ENCODE peak calls at places on chromosome 1, in nine cellular contexts. N, W, R, K, F, X, E, Q and Y are unnamed samples.

GRCh38 chr1:116569776-116570357 is 959 bp downstream of the CD58 start:
- DNase-seq in N (no peak), W (no peak), K (peak; percentile 80), F (peak; percentile 47), X (no peak), Q (peak; percentile 83), R (no peak), E (peak; percentile 17), Y (no peak)

GRCh38 chr1:211701733-211702132 is 26.3 kb upstream of the NEK2 start:
- DNase-seq in Q (no peak), N (no peak), X (no peak), F (no peak), K (no peak), R (no peak), E (no peak), W (no peak), Y (no peak)

GRCh38 chr1:93317207-93317606 is 28.5 kb upstream of the DR1 start:
- DNase-seq in N (no peak), E (no peak), R (no peak), F (no peak), W (no peak), X (no peak), Q (no peak), K (no peak), Y (no peak)

GRCh38 chr1:22038036-22038435 is 14.5 kb upstream of the CDC42 start:
- DNase-seq in K (no peak), Q (no peak), R (no peak), N (no peak), E (no peak), X (no peak), F (peak; percentile 24), W (no peak), Y (no peak)

GRCh38 chr1:19735419-19736127 is 64.1 kb downstream of the TMCO4 start:
- DNase-seq in K (no peak), Q (no peak), N (no peak), W (peak; percentile 98), E (peak; percentile 93), X (no peak), R (peak; percentile 92), F (peak; percentile 66), Y (peak; percentile 94)

GRCh38 chr1:9426291-9426711 is 113.0 kb upstream of the SLC25A33 start:
- DNase-seq in N (peak; percentile 82), E (no peak), Q (peak; percentile 96), R (no peak), F (no peak), X (no peak), W (no peak), K (no peak), Y (no peak)

GRCh38 chr1:9111957-9112356 is 16.9 kb downstream of the GPR157 start:
- DNase-seq in R (no peak), F (no peak), Q (peak; percentile 88), X (no peak), E (no peak), K (no peak), W (no peak), N (no peak), Y (no peak)

GRCh38 chr1:240803151-240803550 is 191.2 kb upstream of the GREM2 start:
- DNase-seq in E (peak; percentile 24), F (no peak), X (peak; percentile 61), Q (no peak), K (no peak), W (peak; percentile 79), N (no peak), R (peak; percentile 27), Y (no peak)

GRCh38 chr1:21911205-21912001 is 25.7 kb downstream of the HSPG2 start:
- DNase-seq in X (no peak), Q (no peak), E (peak; percentile 88), F (peak; percentile 82), R (no peak), K (peak; percentile 69), N (no peak), W (no peak), Y (no peak)

GRCh38 chr1:30088594-30089556 is 634.5 kb downstream of the MATN1 start:
- DNase-seq in E (peak; percentile 14), R (no peak), Q (no peak), W (no peak), F (peak; percentile 21), N (no peak), X (no peak), K (peak; percentile 27), Y (no peak)

GRCh38 chr1:182015360-182015759 is 46.2 kb downstream of the ZNF648 start:
- DNase-seq in Q (peak; percentile 8), K (no peak), E (no peak), W (no peak), R (no peak), F (no peak), X (no peak), N (peak; percentile 27), Y (no peak)
- TF ChIP-seq CTCF in Q (peak; percentile 12), K (peak; percentile 49), E (no peak), W (no peak), R (no peak), F (peak; percentile 46), X (peak; percentile 10), N (peak; percentile 25), Y (no peak)

GRCh38 chr1:23568608-23569383 is 9.5 kb upstream of the ID3 start:
- DNase-seq in W (no peak), K (peak; percentile 52), E (no peak), Q (no peak), R (no peak), X (no peak), F (no peak), N (no peak), Y (no peak)

GRCh38 chr1:23566304-23566703 is 7.0 kb upstream of the ID3 start:
- DNase-seq in R (no peak), X (no peak), K (no peak), E (no peak), Q (no peak), F (no peak), N (no peak), W (no peak), Y (no peak)

GRCh38 chr1:23567629-23567995 is 8.3 kb upstream of the ID3 start:
- DNase-seq in K (no peak), X (no peak), N (no peak), E (no peak), F (no peak), W (no peak), Q (no peak), R (no peak), Y (no peak)

GRCh38 chr1:23570001-23570691 is 10.8 kb upstream of the ID3 start:
- DNase-seq in N (no peak), K (no peak), X (no peak), Q (no peak), F (no peak), R (no peak), E (no peak), W (no peak), Y (no peak)

GRCh38 chr1:23567996-23568607 is 8.8 kb upstream of the ID3 start:
- DNase-seq in N (no peak), R (no peak), W (no peak), X (no peak), Q (no peak), F (peak; percentile 35), E (no peak), K (peak; percentile 80), Y (no peak)
- TF ChIP-seq CTCF in N (no peak), R (no peak), W (no peak), X (no peak), Q (no peak), F (no peak), E (no peak), K (no peak), Y (no peak)

GRCh38 chr1:183411091-183411490 is 7.1 kb downstream of the NMNAT2 start:
- DNase-seq in X (no peak), R (no peak), F (no peak), W (no peak), Q (no peak), K (no peak), E (no peak), N (no peak), Y (no peak)

GRCh38 chr1:183407474-183407873 is 10.7 kb downstream of the NMNAT2 start:
- DNase-seq in K (no peak), F (no peak), W (no peak), R (no peak), Q (no peak), X (no peak), E (no peak), N (no peak), Y (no peak)

GRCh38 chr1:183404456-183404855 is 13.7 kb downstream of the NMNAT2 start:
- DNase-seq in F (no peak), E (no peak), K (no peak), Q (no peak), X (no peak), R (no peak), N (no peak), W (no peak), Y (no peak)

GRCh38 chr1:183403386-183403957 is 14.7 kb downstream of the NMNAT2 start:
- DNase-seq in W (no peak), Q (no peak), E (no peak), K (no peak), R (no peak), F (no peak), N (no peak), X (no peak), Y (no peak)

DNA sequence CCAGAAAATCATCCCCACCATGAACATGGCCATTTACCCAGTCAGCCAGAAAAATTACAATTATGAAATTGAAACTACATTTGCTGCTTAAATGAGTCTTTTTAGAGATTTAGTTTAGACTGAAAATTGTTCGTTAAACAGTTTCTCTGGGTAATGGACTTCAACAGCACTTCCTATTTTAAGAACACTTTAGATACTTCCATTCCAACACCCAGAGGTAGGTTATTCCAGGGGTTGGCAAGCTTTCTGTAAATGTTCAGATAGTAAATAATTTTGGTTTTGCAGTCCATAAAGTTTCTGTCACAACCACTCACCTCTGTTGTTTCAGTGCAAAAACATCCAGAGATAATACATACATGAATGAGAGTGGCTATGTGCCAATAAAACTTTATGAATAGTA is 10.2 kb downstream of the NMNAT2 start:
- DNase-seq in R (no peak), N (no peak), Q (no peak), F (no peak), W (no peak), X (no peak), E (no peak), K (no peak), Y (no peak)
- TF ChIP-seq CTCF in R (no peak), N (no peak), Q (no peak), F (no peak), W (no peak), X (no peak), E (no peak), K (no peak), Y (no peak)

DNA sequence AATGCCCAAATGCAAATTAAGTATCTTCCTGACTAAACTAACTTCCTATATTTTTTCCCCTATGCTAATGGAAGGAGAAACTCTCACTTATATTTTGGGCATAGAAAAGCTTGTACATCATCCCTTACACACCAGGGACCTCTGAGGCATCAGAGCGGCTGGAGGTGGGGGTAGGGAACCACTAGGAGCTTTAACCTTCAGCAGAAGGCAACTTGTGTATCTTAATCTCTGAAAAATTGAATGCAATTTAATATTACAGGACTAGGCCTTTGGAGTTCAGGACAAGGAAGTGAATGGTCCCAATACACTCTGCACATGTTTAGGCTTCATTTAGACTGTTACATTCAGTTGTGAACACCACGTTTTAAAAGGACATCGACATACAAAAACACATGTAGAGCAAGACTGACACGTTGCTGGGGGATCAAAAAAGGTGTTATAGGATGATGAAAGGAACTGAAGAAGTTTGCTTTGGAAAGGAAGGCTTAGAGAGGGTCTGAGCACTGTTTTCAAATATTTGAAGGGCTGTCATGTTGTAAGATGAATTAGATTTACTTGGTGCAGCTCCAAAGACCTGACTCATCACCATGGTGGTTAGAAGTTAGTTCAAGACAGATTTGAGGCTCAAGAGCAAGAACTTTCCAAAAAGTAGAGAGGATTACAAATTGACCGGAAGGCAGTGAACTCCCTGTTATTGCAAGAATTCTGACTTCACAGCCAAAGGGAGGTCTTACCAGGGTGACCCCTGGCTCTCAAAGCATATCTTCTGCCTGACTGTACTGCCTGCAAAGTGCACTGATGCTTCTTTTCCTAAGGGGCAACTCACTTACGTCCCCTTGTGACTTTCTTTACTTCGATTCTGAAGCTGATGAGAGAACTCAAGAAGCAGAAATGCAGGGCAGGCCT is 86.1 kb downstream of the NAV1 start:
- DNase-seq in X (no peak), R (peak; percentile 94), F (no peak), E (peak; percentile 94), N (no peak), Q (no peak), K (no peak), W (peak; percentile 98), Y (peak; percentile 91)
- TF ChIP-seq CTCF in X (no peak), R (peak; percentile 19), F (no peak), E (no peak), N (no peak), Q (no peak), K (no peak), W (peak; percentile 59), Y (peak; percentile 43)